ENCODE peak calls at places on chromosomes 12 and 14, in four cellular contexts. One of them, this sample, is unnamed.

GRCh38 chr14:95455246-95455645 is 61.2 kb downstream of the SYNE3 start:
- DNase-seq in HepG2: no peak
- DNase-seq in heart right ventricle: no peak
- DNase-seq in transverse colon: no peak
- DNase-seq in this sample: no peak

GRCh38 chr12:21500786-21501257 is 613 bp downstream of the RECQL start:
- DNase-seq in HepG2: no peak
- DNase-seq in heart right ventricle: no peak
- DNase-seq in transverse colon: no peak
- DNase-seq in this sample: no peak

GRCh38 chr12:108854453-108855283 is 2.7 kb downstream of the SSH1 start:
- DNase-seq in HepG2: no peak
- DNase-seq in heart right ventricle: peak; percentile 43
- DNase-seq in transverse colon: no peak
- DNase-seq in this sample: peak; percentile 87

GRCh38 chr14:106491851-106492250 is 965.5 kb downstream of the TMEM121 start:
- DNase-seq in HepG2: no peak
- DNase-seq in heart right ventricle: no peak
- DNase-seq in transverse colon: peak; percentile 25
- DNase-seq in this sample: no peak

GRCh38 chr14:76084374-76084773 is 67.3 kb upstream of the GPATCH2L start:
- DNase-seq in HepG2: no peak
- DNase-seq in heart right ventricle: no peak
- DNase-seq in transverse colon: no peak
- DNase-seq in this sample: no peak

GRCh38 chr14:78291958-78292357 is 121.8 kb downstream of the NRXN3 start:
- DNase-seq in HepG2: no peak
- DNase-seq in heart right ventricle: no peak
- DNase-seq in transverse colon: no peak
- DNase-seq in this sample: no peak

GRCh38 chr12:81800298-81801148 is 41.4 kb upstream of the PPFIA2 start:
- DNase-seq in HepG2: no peak
- DNase-seq in heart right ventricle: no peak
- DNase-seq in transverse colon: no peak
- DNase-seq in this sample: no peak

GRCh38 chr14:77653473-77653872 is 37.0 kb upstream of the SPTLC2 start:
- DNase-seq in HepG2: no peak
- DNase-seq in heart right ventricle: no peak
- DNase-seq in transverse colon: no peak
- DNase-seq in this sample: no peak

GRCh38 chr14:59294662-59294992 is 106.2 kb downstream of the DAAM1 start:
- DNase-seq in HepG2: no peak
- DNase-seq in heart right ventricle: no peak
- DNase-seq in transverse colon: no peak
- DNase-seq in this sample: no peak

GRCh38 chr12:15754233-15754632 is 35.0 kb downstream of the EPS8 start:
- DNase-seq in HepG2: no peak
- DNase-seq in heart right ventricle: no peak
- DNase-seq in transverse colon: no peak
- DNase-seq in this sample: no peak

GRCh38 chr12:59357811-59358210 is 238.0 kb upstream of the SLC16A7 start:
- DNase-seq in HepG2: no peak
- DNase-seq in heart right ventricle: no peak
- DNase-seq in transverse colon: no peak
- DNase-seq in this sample: no peak

GRCh38 chr12:125284087-125284486 is 218.9 kb downstream of the AACS start:
- DNase-seq in HepG2: no peak
- DNase-seq in heart right ventricle: no peak
- DNase-seq in transverse colon: no peak
- DNase-seq in this sample: no peak

GRCh38 chr12:55845349-55845748 is 2.6 kb upstream of the MMP19 start:
- DNase-seq in HepG2: no peak
- DNase-seq in heart right ventricle: no peak
- DNase-seq in transverse colon: no peak
- DNase-seq in this sample: no peak

GRCh38 chr14:26808407-26808806 is 210.6 kb upstream of the NOVA1 start:
- DNase-seq in HepG2: no peak
- DNase-seq in heart right ventricle: no peak
- DNase-seq in transverse colon: no peak
- DNase-seq in this sample: no peak

GRCh38 chr14:105382343-105383082 is 15.8 kb upstream of the TEX22 start:
- DNase-seq in HepG2: no peak
- DNase-seq in heart right ventricle: no peak
- DNase-seq in transverse colon: no peak
- DNase-seq in this sample: no peak

GRCh38 chr12:124493809-124494750 is 73.3 kb downstream of the NCOR2 start:
- DNase-seq in HepG2: no peak
- DNase-seq in heart right ventricle: peak; percentile 15
- DNase-seq in transverse colon: peak; percentile 51
- DNase-seq in this sample: no peak

GRCh38 chr12:126895946-126896520 is 1370.9 kb upstream of the TMEM132C start:
- DNase-seq in HepG2: no peak
- DNase-seq in heart right ventricle: no peak
- DNase-seq in transverse colon: no peak
- DNase-seq in this sample: no peak

GRCh38 chr14:89027097-89027740 is 202.8 kb downstream of the TTC8 start:
- DNase-seq in HepG2: peak; percentile 21
- DNase-seq in heart right ventricle: peak; percentile 67
- DNase-seq in transverse colon: peak; percentile 55
- DNase-seq in this sample: no peak

GRCh38 chr12:10497602-10498001 is 8.1 kb upstream of the EIF2S3B start:
- DNase-seq in HepG2: no peak
- DNase-seq in heart right ventricle: no peak
- DNase-seq in transverse colon: no peak
- DNase-seq in this sample: no peak

GRCh38 chr14:68231832-68232642 is 412.5 kb downstream of the RAD51B start:
- DNase-seq in HepG2: no peak
- DNase-seq in heart right ventricle: no peak
- DNase-seq in transverse colon: no peak
- DNase-seq in this sample: no peak

GRCh38 chr12:40622246-40622838 is 69.9 kb upstream of the CNTN1 start:
- DNase-seq in HepG2: peak; percentile 19
- DNase-seq in heart right ventricle: peak; percentile 16
- DNase-seq in transverse colon: peak; percentile 41
- DNase-seq in this sample: peak; percentile 68

GRCh38 chr14:24298892-24299254 is 707 bp downstream of the DHRS1 start:
- DNase-seq in HepG2: peak; percentile 82
- DNase-seq in heart right ventricle: no peak
- DNase-seq in transverse colon: no peak
- DNase-seq in this sample: no peak

GRCh38 chr12:21169878-21170472 is 39.0 kb downstream of the SLCO1B1 start:
- DNase-seq in HepG2: peak; percentile 37
- DNase-seq in heart right ventricle: no peak
- DNase-seq in transverse colon: peak; percentile 24
- DNase-seq in this sample: no peak

GRCh38 chr14:55097894-55098560 is 31.0 kb upstream of the LGALS3 start:
- DNase-seq in HepG2: no peak
- DNase-seq in heart right ventricle: no peak
- DNase-seq in transverse colon: peak; percentile 71
- DNase-seq in this sample: no peak

GRCh38 chr12:52789637-52790426 is 6.1 kb downstream of the KRT3 start:
- DNase-seq in HepG2: no peak
- DNase-seq in heart right ventricle: no peak
- DNase-seq in transverse colon: peak; percentile 51
- DNase-seq in this sample: no peak

GRCh38 chr12:26573212-26573909 is 259.6 kb downstream of the ITPR2 start:
- DNase-seq in HepG2: no peak
- DNase-seq in heart right ventricle: no peak
- DNase-seq in transverse colon: no peak
- DNase-seq in this sample: no peak

GRCh38 chr14:101111620-101112290 is 208.2 kb upstream of the RTL1 start:
- DNase-seq in HepG2: no peak
- DNase-seq in heart right ventricle: no peak
- DNase-seq in transverse colon: no peak
- DNase-seq in this sample: peak; percentile 50

GRCh38 chr12:122238861-122239260 is 13.0 kb upstream of the DIABLO start:
- DNase-seq in HepG2: no peak
- DNase-seq in heart right ventricle: no peak
- DNase-seq in transverse colon: no peak
- DNase-seq in this sample: no peak

GRCh38 chr12:33533527-33533926 is 93.9 kb upstream of the SYT10 start:
- DNase-seq in HepG2: no peak
- DNase-seq in heart right ventricle: no peak
- DNase-seq in transverse colon: no peak
- DNase-seq in this sample: no peak

GRCh38 chr12:19744760-19745218 is 305.5 kb downstream of the AEBP2 start:
- DNase-seq in HepG2: no peak
- DNase-seq in heart right ventricle: no peak
- DNase-seq in transverse colon: no peak
- DNase-seq in this sample: no peak

GRCh38 chr12:34404377-34405285 is 382.3 kb downstream of the ALG10 start:
- DNase-seq in HepG2: no peak
- DNase-seq in heart right ventricle: peak; percentile 2
- DNase-seq in transverse colon: peak; percentile 1
- DNase-seq in this sample: peak; percentile 34

GRCh38 chr14:52079239-52079956 is 10.5 kb upstream of the NID2 start:
- DNase-seq in HepG2: peak; percentile 71
- DNase-seq in heart right ventricle: no peak
- DNase-seq in transverse colon: no peak
- DNase-seq in this sample: no peak

GRCh38 chr12:50088577-50089335 is 3.6 kb downstream of the SMARCD1 start:
- DNase-seq in HepG2: peak; percentile 68
- DNase-seq in heart right ventricle: no peak
- DNase-seq in transverse colon: peak; percentile 70
- DNase-seq in this sample: no peak

GRCh38 chr12:58588771-58589170 is 331.5 kb downstream of the LRIG3 start:
- DNase-seq in HepG2: no peak
- DNase-seq in heart right ventricle: no peak
- DNase-seq in transverse colon: no peak
- DNase-seq in this sample: no peak

GRCh38 chr12:116217045-116217444 is 60.4 kb downstream of the MED13L start:
- DNase-seq in HepG2: no peak
- DNase-seq in heart right ventricle: no peak
- DNase-seq in transverse colon: no peak
- DNase-seq in this sample: no peak

GRCh38 chr12:3226285-3226684 is 149.1 kb downstream of the TSPAN9 start:
- DNase-seq in HepG2: no peak
- DNase-seq in heart right ventricle: no peak
- DNase-seq in transverse colon: no peak
- DNase-seq in this sample: no peak

GRCh38 chr14:64202731-64203130 is 91.4 kb downstream of the ESR2 start:
- DNase-seq in HepG2: no peak
- DNase-seq in heart right ventricle: no peak
- DNase-seq in transverse colon: no peak
- DNase-seq in this sample: no peak
- H3K4me3 ChIP-seq in HepG2: no peak overlapping the region
- H3K4me3 ChIP-seq in heart right ventricle: no peak overlapping the region
- H3K4me3 ChIP-seq in transverse colon: no peak overlapping the region
- H3K4me3 ChIP-seq in this sample: no peak overlapping the region

GRCh38 chr12:39427360-39427808 is 15.5 kb downstream of the KIF21A start:
- DNase-seq in HepG2: peak; percentile 78
- DNase-seq in heart right ventricle: no peak
- DNase-seq in transverse colon: no peak
- DNase-seq in this sample: no peak
- H3K27ac ChIP-seq in HepG2: peak overlapping the region; percentile 58
- H3K27ac ChIP-seq in heart right ventricle: no peak overlapping the region
- H3K27ac ChIP-seq in transverse colon: no peak overlapping the region
- H3K27ac ChIP-seq in this sample: no peak overlapping the region

GRCh38 chr12:23655884-23656283 is 293.6 kb downstream of the SOX5 start:
- DNase-seq in HepG2: no peak
- DNase-seq in heart right ventricle: no peak
- DNase-seq in transverse colon: no peak
- DNase-seq in this sample: no peak
- H3K4me3 ChIP-seq in HepG2: no peak overlapping the region
- H3K4me3 ChIP-seq in heart right ventricle: no peak overlapping the region
- H3K4me3 ChIP-seq in transverse colon: no peak overlapping the region
- H3K4me3 ChIP-seq in this sample: no peak overlapping the region

GRCh38 chr12:83031301-83031700 is 344.6 kb downstream of the TMTC2 start:
- DNase-seq in HepG2: no peak
- DNase-seq in heart right ventricle: no peak
- DNase-seq in transverse colon: no peak
- DNase-seq in this sample: no peak

DNA sequence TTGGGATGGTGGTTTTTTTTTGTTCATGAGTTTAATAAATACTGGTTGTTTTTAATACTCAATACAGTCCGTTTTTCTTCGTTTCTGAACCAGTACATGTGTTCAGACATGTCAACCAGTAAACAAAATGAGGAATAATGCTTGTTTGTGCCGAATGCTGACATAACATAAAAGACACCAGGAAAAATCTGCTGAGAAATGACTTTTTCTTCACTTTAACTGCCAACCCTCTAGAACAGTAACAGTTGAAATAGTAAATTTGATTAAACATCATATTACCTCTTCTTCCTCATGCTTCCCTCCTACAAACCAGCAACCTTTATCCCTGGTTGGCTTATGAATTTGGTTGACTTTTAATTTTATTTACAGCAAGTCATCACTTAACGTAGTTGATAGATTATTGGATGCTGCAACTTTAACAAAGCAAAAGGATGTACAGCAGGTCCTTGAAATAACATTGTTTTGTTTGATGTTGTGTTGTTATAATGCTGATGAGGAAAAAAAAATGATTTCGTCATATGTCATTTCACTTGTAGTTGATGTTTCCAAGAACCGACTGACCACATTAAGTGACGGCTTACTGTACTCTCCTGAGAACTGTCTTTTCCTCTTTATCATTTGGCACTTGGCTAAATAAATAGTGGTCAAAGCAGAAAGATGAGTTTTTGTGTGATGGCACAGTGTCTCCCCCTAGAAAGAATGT is 340.5 kb downstream of the TMTC2 start:
- DNase-seq in HepG2: no peak
- DNase-seq in heart right ventricle: no peak
- DNase-seq in transverse colon: no peak
- DNase-seq in this sample: no peak
- H3K27ac ChIP-seq in HepG2: no peak overlapping the region
- H3K27ac ChIP-seq in heart right ventricle: no peak overlapping the region
- H3K27ac ChIP-seq in transverse colon: no peak overlapping the region
- H3K27ac ChIP-seq in this sample: no peak overlapping the region

GRCh38 chr14:61129168-61129745 is 148.2 kb downstream of the SLC38A6 start:
- DNase-seq in HepG2: no peak
- DNase-seq in heart right ventricle: no peak
- DNase-seq in transverse colon: no peak
- DNase-seq in this sample: no peak
- H3K4me3 ChIP-seq in HepG2: no peak overlapping the region
- H3K4me3 ChIP-seq in heart right ventricle: no peak overlapping the region
- H3K4me3 ChIP-seq in transverse colon: no peak overlapping the region
- H3K4me3 ChIP-seq in this sample: no peak overlapping the region

GRCh38 chr12:64819816-64820402 is 4.5 kb upstream of the TBC1D30 start:
- DNase-seq in HepG2: no peak
- DNase-seq in heart right ventricle: no peak
- DNase-seq in transverse colon: no peak
- DNase-seq in this sample: no peak
- H3K27ac ChIP-seq in HepG2: no peak overlapping the region
- H3K27ac ChIP-seq in heart right ventricle: no peak overlapping the region
- H3K27ac ChIP-seq in transverse colon: no peak overlapping the region
- H3K27ac ChIP-seq in this sample: no peak overlapping the region